ENCODE peak calls at places on chromosomes 12 and 14, in four cellular contexts. B is IMR-90, Q is H1, D is H9. T is an unnamed sample.

GRCh38 chr12:57631566-57632368 is 1.2 kb downstream of the B4GALNT1 start:
- DNase-seq in B (no peak), Q (no peak), D (peak), T (no peak)

GRCh38 chr14:105275267-105275946 is 25.4 kb downstream of the BRF1 start:
- DNase-seq in B (peak), Q (no peak), D (peak), T (peak)

GRCh38 chr12:30813741-30814687 is 59.3 kb upstream of the CAPRIN2 start:
- DNase-seq in B (peak), Q (no peak), D (peak), T (no peak)

GRCh38 chr14:55071870-55072640 is 20.6 kb downstream of the MAPK1IP1L start:
- DNase-seq in B (peak), Q (no peak), D (no peak), T (no peak)

GRCh38 chr12:110337912-110338710 is 57.1 kb downstream of the ATP2A2 start:
- DNase-seq in B (no peak), Q (no peak), D (no peak), T (no peak)

GRCh38 chr12:68868043-68868790 is 60.2 kb downstream of the MDM2 start:
- DNase-seq in B (no peak), Q (no peak), D (no peak), T (no peak)

GRCh38 chr14:101590616-101591015 is 29.3 kb downstream of the DIO3 start:
- DNase-seq in B (no peak), Q (no peak), D (no peak), T (no peak)

GRCh38 chr14:63275611-63276010 is 43.1 kb downstream of the GPHB5 start:
- DNase-seq in B (no peak), Q (no peak), D (no peak), T (no peak)

GRCh38 chr12:123815968-123816367 is 53.9 kb downstream of the DNAH10 start:
- DNase-seq in B (no peak), Q (no peak), D (no peak), T (no peak)

GRCh38 chr14:64970776-64971451 is 1.2 kb downstream of the RAB15 start:
- DNase-seq in B (peak), Q (no peak), D (no peak), T (peak)

GRCh38 chr12:116539905-116540482 is 19.2 kb upstream of the MAP1LC3B2 start:
- DNase-seq in B (peak), Q (no peak), D (peak), T (peak)

GRCh38 chr12:102735104-102735503 is 181.9 kb downstream of the PAH start:
- DNase-seq in B (no peak), Q (no peak), D (no peak), T (no peak)

GRCh38 chr14:51367600-51367931 is 127.5 kb downstream of the TMX1 start:
- DNase-seq in B (peak), Q (no peak), D (no peak), T (no peak)

GRCh38 chr12:54991161-54991991 is 6.8 kb upstream of the TESPA1 start:
- DNase-seq in B (no peak), Q (no peak), D (no peak), T (no peak)

GRCh38 chr14:61120576-61120975 is 139.5 kb downstream of the SLC38A6 start:
- DNase-seq in B (no peak), Q (no peak), D (no peak), T (no peak)

GRCh38 chr12:105590571-105590970 is 260.1 kb downstream of the C12orf75 start:
- DNase-seq in B (no peak), Q (no peak), D (no peak), T (no peak)

GRCh38 chr14:51454351-51454750 is 197.4 kb upstream of the FRMD6 start:
- DNase-seq in B (no peak), Q (no peak), D (no peak), T (no peak)

DNA sequence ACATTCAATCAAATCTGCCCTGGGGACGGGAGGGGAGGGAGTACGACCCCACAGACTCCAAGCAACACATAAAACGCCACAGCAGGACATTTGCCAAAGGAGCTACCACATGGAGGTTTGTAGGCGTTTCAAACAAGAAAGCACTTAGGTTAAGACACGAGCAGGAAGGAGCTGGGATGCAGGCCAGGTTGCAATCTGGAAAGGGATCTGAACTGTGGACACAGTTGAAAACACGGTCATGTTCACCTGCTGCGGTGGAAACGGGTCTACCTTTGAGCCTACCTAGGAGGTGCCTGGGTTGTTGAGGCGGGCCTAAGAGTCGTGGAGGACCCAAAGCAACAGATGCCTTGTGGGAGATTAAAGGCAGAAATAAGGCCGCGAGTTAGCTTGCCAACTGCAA is 18.4 kb downstream of the PRKAB1 start:
- DNase-seq in B (no peak), Q (no peak), D (no peak), T (no peak)
- H4K5ac ChIP-seq in B (no peak), Q (no peak), D (no peak), T (no peak)

DNA sequence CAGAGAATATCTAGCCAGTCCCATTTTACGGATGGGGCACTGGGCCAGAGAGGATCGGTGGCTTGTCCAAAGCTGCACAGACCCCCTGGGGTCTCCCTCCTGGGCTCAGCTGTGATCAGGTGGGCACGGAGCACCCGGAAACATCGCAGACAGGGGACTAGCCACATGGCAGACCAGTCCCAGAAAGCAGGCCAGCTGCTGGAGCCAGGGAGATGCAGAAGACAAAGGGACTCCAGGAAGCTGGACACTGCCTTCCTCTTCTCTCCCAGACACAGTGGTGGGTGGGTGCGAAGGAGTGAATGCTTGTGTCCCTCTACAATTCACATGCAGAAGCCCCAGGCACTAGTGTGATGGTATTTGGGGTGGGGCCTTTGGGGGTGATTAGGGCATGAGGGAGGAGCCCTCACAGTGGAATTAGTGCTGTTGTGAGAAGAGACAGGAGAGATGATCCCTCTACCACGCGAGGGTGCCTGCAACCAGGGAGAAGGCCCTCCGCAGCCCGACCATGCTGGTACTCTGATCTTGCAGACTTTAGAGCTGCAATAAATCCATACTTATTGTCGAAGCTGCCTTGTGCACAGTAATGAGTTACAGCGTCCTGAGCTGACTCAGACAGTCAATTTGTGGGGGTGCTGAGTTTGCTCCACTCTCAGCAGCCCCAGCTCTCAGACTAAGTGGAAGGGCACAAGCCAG is 95.2 kb downstream of the CALM1 start:
- DNase-seq in B (no peak), Q (no peak), D (no peak), T (no peak)
- H2BK15ac ChIP-seq in B (no peak), Q (peak), D (no peak), T (no peak)

GRCh38 chr12:52007158-52007921 is 594 bp downstream of the TAMALIN start:
- DNase-seq in B (no peak), Q (no peak), D (peak), T (no peak)

GRCh38 chr12:52007982-52008510 is 1.3 kb downstream of the TAMALIN start:
- DNase-seq in B (no peak), Q (no peak), D (no peak), T (no peak)

GRCh38 chr12:52010152-52010622 is 3.4 kb downstream of the TAMALIN start:
- DNase-seq in B (peak), Q (peak), D (peak), T (peak)

GRCh38 chr12:52010692-52011601 is 4.2 kb downstream of the TAMALIN start:
- DNase-seq in B (no peak), Q (no peak), D (no peak), T (no peak)

DNA sequence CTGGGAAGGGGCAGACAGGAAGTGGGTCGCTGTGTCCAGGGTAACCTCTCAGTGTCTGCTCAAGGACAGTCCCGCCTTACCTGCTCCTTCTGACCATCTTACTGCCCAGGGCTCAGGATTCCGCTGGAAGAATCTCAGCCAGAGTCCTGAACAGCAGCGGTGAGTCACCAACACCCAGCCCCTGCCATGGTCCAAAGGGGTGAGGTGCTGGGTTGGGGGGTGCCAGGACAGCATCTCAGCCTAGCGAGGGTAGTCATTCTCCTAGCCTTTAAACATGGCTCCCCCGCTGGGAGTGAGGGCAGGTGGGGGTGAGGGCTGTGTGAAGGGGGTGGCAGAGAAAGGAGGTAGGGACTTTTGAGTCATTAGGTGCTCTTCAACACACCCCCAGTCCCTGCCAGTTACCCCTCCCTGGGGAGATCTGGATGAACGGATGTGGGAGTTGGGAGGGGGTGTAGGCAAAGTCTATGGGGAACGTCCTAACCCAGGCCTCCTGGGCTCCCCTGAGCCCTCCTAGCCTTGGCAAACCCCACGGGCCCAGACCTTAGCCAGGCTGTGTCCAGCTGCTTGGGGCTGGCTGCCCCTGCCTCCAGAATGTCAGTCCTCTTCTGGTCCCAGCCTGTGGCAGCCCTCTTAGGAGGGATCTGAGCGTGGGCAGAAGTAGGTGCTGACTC is 2.5 kb downstream of the TAMALIN start:
- DNase-seq in B (no peak), Q (no peak), D (no peak), T (no peak)
- H3K4ac ChIP-seq in B (peak), Q (no peak), D (no peak), T (no peak)

DNA sequence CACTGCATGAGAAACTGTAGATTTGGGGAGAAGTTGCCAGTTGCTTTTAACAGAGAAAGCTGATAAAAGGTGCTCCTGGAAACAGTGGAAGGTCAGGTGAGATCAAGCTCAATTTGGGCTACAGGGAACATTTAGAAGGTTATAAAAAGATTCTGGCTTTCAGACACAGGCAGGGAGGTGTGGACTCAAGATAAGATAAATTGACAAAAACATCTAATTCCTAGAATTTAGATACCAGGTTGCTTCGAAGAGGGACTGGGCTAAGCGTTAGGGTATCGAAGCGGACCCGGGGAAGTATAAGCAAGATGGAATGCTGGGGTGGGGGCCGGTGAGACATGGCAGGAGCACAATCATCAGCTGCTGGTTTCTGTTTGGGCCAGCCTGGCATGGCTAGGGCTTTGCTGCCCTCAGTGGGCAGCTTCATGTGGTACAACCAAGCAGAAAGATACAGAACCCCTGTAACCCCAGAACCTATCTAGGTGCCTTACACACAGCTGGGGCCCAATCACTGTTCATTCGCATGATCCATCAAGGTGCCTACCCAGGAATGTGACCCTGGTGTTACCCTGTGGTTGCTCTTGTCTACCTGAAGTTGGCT is 15.0 kb upstream of the CELA1 start:
- DNase-seq in B (no peak), Q (no peak), D (no peak), T (no peak)
- H4K5ac ChIP-seq in B (no peak), Q (no peak), D (no peak), T (no peak)

T was measured in mesendoderm.